ENCODE peak calls at places on chromosomes 5 and 9, in four cellular contexts. F, C, W and L are unnamed samples.

GRCh38 chr5:1897386-1897785 is 14.7 kb upstream of the IRX4 start:
- DNase-seq in F (no peak), C (no peak), W (no peak), L (no peak)

GRCh38 chr5:165906879-165907278 is 2384.6 kb upstream of the WWC1 start:
- DNase-seq in F (no peak), W (no peak), C (no peak), L (no peak)

GRCh38 chr9:129245276-129245675 is 67.2 kb upstream of the IER5L start:
- DNase-seq in C (no peak), F (no peak), W (peak; percentile 46), L (peak; percentile 18)

GRCh38 chr5:74167930-74168315 is 472.6 kb downstream of the ENC1 start:
- DNase-seq in F (no peak), C (no peak), W (no peak), L (no peak)

GRCh38 chr5:135821802-135822201 is 12.7 kb upstream of the SLC25A48 start:
- DNase-seq in F (no peak), C (no peak), W (no peak), L (no peak)

GRCh38 chr5:85108471-85108870 is 723.8 kb upstream of the EDIL3 start:
- DNase-seq in C (no peak), F (no peak), W (no peak), L (no peak)

GRCh38 chr5:68898961-68899471 is 194.8 kb upstream of the SLC30A5 start:
- DNase-seq in C (no peak), F (no peak), W (peak; percentile 25), L (peak; percentile 51)

GRCh38 chr9:130118841-130119520 is 53.2 kb upstream of the NCS1 start:
- DNase-seq in W (peak; percentile 60), C (no peak), F (no peak), L (peak; percentile 44)

GRCh38 chr9:86079421-86080111 is 19.8 kb downstream of the GOLM1 start:
- DNase-seq in F (no peak), W (no peak), C (no peak), L (no peak)

GRCh38 chr5:6636293-6636692 is 3.1 kb downstream of the SRD5A1 start:
- DNase-seq in F (no peak), W (no peak), C (peak; percentile 47), L (no peak)

GRCh38 chr5:9498541-9499497 is 47.1 kb downstream of the SEMA5A start:
- DNase-seq in C (no peak), F (no peak), W (peak; percentile 20), L (peak; percentile 67)

GRCh38 chr9:95031711-95032461 is 285.6 kb downstream of the FANCC start:
- DNase-seq in C (no peak), W (no peak), F (no peak), L (no peak)

GRCh38 chr9:96441798-96442445 is 8.0 kb upstream of the HABP4 start:
- DNase-seq in C (no peak), W (peak; percentile 23), F (no peak), L (peak; percentile 53)

GRCh38 chr9:38154501-38155421 is 85.7 kb upstream of the SHB start:
- DNase-seq in W (no peak), C (no peak), F (no peak), L (no peak)

GRCh38 chr9:20404192-20404813 is 218.0 kb downstream of the MLLT3 start:
- DNase-seq in F (no peak), C (no peak), W (no peak), L (no peak)

GRCh38 chr9:131682261-131682660 is 57.6 kb downstream of the RAPGEF1 start:
- DNase-seq in C (no peak), W (no peak), F (no peak), L (no peak)

GRCh38 chr9:129250786-129251185 is 72.7 kb upstream of the IER5L start:
- DNase-seq in C (no peak), F (no peak), W (peak; percentile 52), L (peak; percentile 66)

GRCh38 chr5:148437249-148437648 is 53.5 kb downstream of the FBXO38 start:
- DNase-seq in W (peak; percentile 3), F (no peak), C (no peak), L (no peak)

GRCh38 chr9:82790868-82791267 is 272.1 kb downstream of the RASEF start:
- DNase-seq in C (no peak), F (no peak), W (no peak), L (no peak)

GRCh38 chr5:109448838-109449237 is 39.1 kb upstream of the PJA2 start:
- DNase-seq in F (no peak), W (no peak), C (no peak), L (no peak)

GRCh38 chr5:1769017-1769640 is 30.5 kb downstream of the MRPL36 start:
- DNase-seq in F (no peak), C (no peak), W (no peak), L (no peak)

GRCh38 chr9:32350682-32351081 is 33.8 kb upstream of the ACO1 start:
- DNase-seq in W (peak; percentile 17), C (no peak), F (no peak), L (peak; percentile 58)

GRCh38 chr9:135394131-135394530 is 85.5 kb upstream of the PPP1R26 start:
- DNase-seq in C (no peak), W (no peak), F (no peak), L (no peak)

GRCh38 chr5:143011621-143012020 is 241.4 kb downstream of the ARHGAP26 start:
- DNase-seq in C (no peak), F (no peak), W (peak; percentile 83), L (peak; percentile 97)

GRCh38 chr5:140113180-140113698 is 670 bp upstream of the PURA start:
- DNase-seq in W (no peak), C (no peak), F (peak; percentile 21), L (no peak)

GRCh38 chr9:135035781-135036760 is 51.4 kb upstream of the OLFM1 start:
- DNase-seq in F (no peak), W (no peak), C (no peak), L (no peak)

GRCh38 chr5:82162568-82162967 is 115.6 kb downstream of the RPS23 start:
- DNase-seq in C (no peak), F (no peak), W (no peak), L (no peak)

DNA sequence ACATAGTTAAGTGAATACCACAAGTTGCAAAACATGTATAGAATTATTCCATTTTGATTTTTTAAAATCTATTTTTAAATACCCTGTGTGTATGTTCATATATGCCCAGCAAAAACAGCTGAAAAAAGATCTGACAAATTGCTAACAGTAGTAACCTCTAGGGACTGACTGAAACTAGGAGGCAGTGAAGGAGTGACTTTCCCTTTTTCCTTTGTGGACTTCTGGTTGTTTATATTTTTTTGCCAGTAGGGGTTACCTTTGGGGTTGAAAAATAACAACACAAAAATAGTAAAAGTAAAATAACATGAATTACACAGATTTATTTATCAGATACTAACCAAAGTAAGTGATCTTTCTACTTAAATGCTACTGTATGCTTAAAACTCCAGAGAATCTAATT is 2.9 kb downstream of the MEGF9 start:
- DNase-seq in F (no peak), C (no peak), W (no peak), L (no peak)
- TF ChIP-seq CTCF in F (peak; percentile 14), C (no peak), W (no peak), L (no peak)

GRCh38 chr5:41857989-41858388 is 12.2 kb downstream of the OXCT1 start:
- DNase-seq in C (no peak), F (no peak), W (no peak), L (no peak)

GRCh38 chr5:41856644-41857491 is 13.4 kb downstream of the OXCT1 start:
- DNase-seq in W (peak; percentile 73), F (peak; percentile 26), C (peak; percentile 51), L (peak; percentile 88)

GRCh38 chr5:41848983-41849382 is 21.2 kb downstream of the OXCT1 start:
- DNase-seq in F (no peak), C (no peak), W (no peak), L (no peak)

GRCh38 chr5:41851116-41851515 is 19.1 kb downstream of the OXCT1 start:
- DNase-seq in F (no peak), W (no peak), C (no peak), L (no peak)

GRCh38 chr5:41852293-41852692 is 17.9 kb downstream of the OXCT1 start:
- DNase-seq in F (no peak), C (no peak), W (no peak), L (no peak)
- TF ChIP-seq CTCF in F (no peak), C (no peak), W (no peak), L (no peak)

GRCh38 chr5:55191165-55191564 is 18.2 kb upstream of the CDC20B start:
- DNase-seq in F (no peak), W (no peak), C (no peak), L (no peak)

GRCh38 chr5:55188656-55189380 is 15.8 kb upstream of the CDC20B start:
- DNase-seq in W (no peak), C (no peak), F (no peak), L (no peak)

GRCh38 chr5:55187370-55187769 is 14.4 kb upstream of the CDC20B start:
- DNase-seq in F (no peak), C (no peak), W (no peak), L (peak; percentile 28)
- TF ChIP-seq CTCF in F (no peak), C (no peak), W (peak; percentile 15), L (peak; percentile 36)

GRCh38 chr9:111076043-111076442 is 37.8 kb upstream of the LPAR1 start:
- DNase-seq in W (no peak), F (no peak), C (no peak), L (no peak)
- TF ChIP-seq CTCF in W (no peak), F (no peak), C (no peak), L (no peak)